ENCODE peak calls at places on chromosomes 7 and 10, in nine cellular contexts. D is prostate gland, A is sigmoid colon, G is HepG2, Y is Panc1, S is GM23338, J is spleen, Z is SK-N-SH, L is K562. W is an unnamed sample.

GRCh38 chr10:128069351-128070051 is 56.7 kb downstream of the MKI67 start:
- DNase-seq in L (peak; percentile 60), A (peak; percentile 80), D (peak; percentile 50), J (peak; percentile 93), S (peak; percentile 87), Z (peak; percentile 85), Y (peak; percentile 27), G (peak; percentile 42), W (peak; percentile 70)

GRCh38 chr7:71694678-71695077 is 562.7 kb downstream of the GALNT17 start:
- DNase-seq in G (no peak), D (no peak), L (no peak), Y (no peak), Z (no peak), A (no peak), S (no peak), J (no peak), W (no peak)

GRCh38 chr10:13189946-13190345 is 28.6 kb downstream of the MCM10 start:
- DNase-seq in Y (no peak), A (no peak), G (no peak), D (no peak), L (no peak), Z (no peak), J (no peak), S (no peak), W (no peak)

GRCh38 chr7:76216683-76217082 is 15.0 kb downstream of the SRRM3 start:
- DNase-seq in S (no peak), J (no peak), Z (peak; percentile 73), A (no peak), L (no peak), Y (no peak), D (no peak), G (no peak), W (no peak)

GRCh38 chr10:128068398-128069285 is 57.6 kb downstream of the MKI67 start:
- DNase-seq in A (peak; percentile 64), S (no peak), J (peak; percentile 79), G (no peak), L (no peak), D (no peak), Y (no peak), Z (no peak), W (no peak)

GRCh38 chr10:93997546-93997945 is 3.8 kb downstream of the PLCE1 start:
- DNase-seq in Y (no peak), Z (no peak), S (no peak), A (no peak), D (no peak), J (no peak), L (no peak), G (no peak), W (no peak)

GRCh38 chr10:101018118-101018599 is 12.8 kb downstream of the PDZD7 start:
- DNase-seq in D (no peak), Z (no peak), L (no peak), S (peak; percentile 86), G (peak; percentile 68), A (no peak), Y (no peak), J (no peak), W (no peak)

GRCh38 chr7:11831727-11832495 is at the start of gene THSD7A:
- DNase-seq in G (peak; percentile 7), J (peak; percentile 84), Y (no peak), A (peak; percentile 66), L (no peak), Z (peak; percentile 92), S (peak; percentile 71), D (no peak), W (peak; percentile 90)

GRCh38 chr10:49081532-49082275 is 33.6 kb downstream of the VSTM4 start:
- DNase-seq in S (peak; percentile 31), L (no peak), A (no peak), J (no peak), D (no peak), Z (peak; percentile 61), G (peak; percentile 67), Y (no peak), W (no peak)

GRCh38 chr10:132300582-132300981 is 7.2 kb downstream of the STK32C start:
- DNase-seq in Z (peak; percentile 51), Y (no peak), D (no peak), J (no peak), G (no peak), A (peak; percentile 26), L (peak; percentile 29), S (no peak), W (no peak)

GRCh38 chr10:58573970-58574538 is 61.4 kb downstream of the BICC1 start:
- DNase-seq in G (no peak), S (no peak), L (no peak), D (no peak), A (no peak), Z (no peak), J (no peak), Y (no peak), W (no peak)

GRCh38 chr10:59674211-59674836 is 35.3 kb downstream of the SLC16A9 start:
- DNase-seq in D (no peak), J (no peak), G (no peak), Z (no peak), S (no peak), L (no peak), A (no peak), Y (no peak), W (no peak)

GRCh38 chr7:2938514-2939192 is 94.5 kb upstream of the GNA12 start:
- DNase-seq in G (no peak), J (peak; percentile 73), Z (no peak), D (no peak), Y (no peak), A (peak; percentile 46), S (no peak), L (no peak), W (peak; percentile 10)

GRCh38 chr10:3186365-3186764 is 13.8 kb upstream of the PITRM1 start:
- DNase-seq in S (no peak), D (no peak), Y (no peak), A (no peak), G (no peak), J (no peak), Z (no peak), L (no peak), W (peak; percentile 2)

GRCh38 chr7:31003721-31004120 is 40.0 kb downstream of the GHRHR start:
- DNase-seq in Z (no peak), J (peak; percentile 38), G (no peak), L (no peak), A (no peak), S (no peak), Y (no peak), D (no peak), W (no peak)

GRCh38 chr7:47474937-47475879 is 106.7 kb downstream of the TNS3 start:
- DNase-seq in Y (peak; percentile 82), S (peak; percentile 67), G (peak; percentile 98), Z (peak; percentile 64), D (peak; percentile 40), L (peak; percentile 44), J (peak; percentile 91), A (peak; percentile 91), W (peak; percentile 89)

GRCh38 chr7:139004321-139005075 is 23.3 kb upstream of the KIAA1549 start:
- DNase-seq in Z (no peak), Y (no peak), J (no peak), G (no peak), A (no peak), S (no peak), L (no peak), D (no peak), W (no peak)

GRCh38 chr7:19674266-19674960 is 34.4 kb downstream of the POLR1F start:
- DNase-seq in Y (no peak), D (no peak), L (no peak), Z (no peak), J (no peak), A (no peak), G (no peak), S (peak; percentile 31), W (no peak)

DNA sequence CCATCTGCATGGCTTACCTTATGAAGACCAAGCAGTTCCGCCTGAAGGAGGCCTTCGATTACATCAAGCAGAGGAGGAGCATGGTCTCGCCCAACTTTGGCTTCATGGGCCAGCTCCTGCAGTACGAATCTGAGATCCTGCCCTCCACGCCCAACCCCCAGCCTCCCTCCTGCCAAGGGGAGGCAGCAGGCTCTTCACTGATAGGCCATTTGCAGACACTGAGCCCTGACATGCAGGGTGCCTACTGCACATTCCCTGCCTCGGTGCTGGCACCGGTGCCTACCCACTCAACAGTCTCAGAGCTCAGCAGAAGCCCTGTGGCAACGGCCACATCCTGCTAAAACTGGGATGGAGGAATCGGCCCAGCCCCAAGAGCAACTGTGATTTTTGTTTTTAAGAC is 12.4 kb downstream of the DUSP5 start:
- DNase-seq in L (no peak), Z (no peak), S (no peak), G (no peak), D (no peak), J (no peak), A (no peak), Y (no peak), W (no peak)
- TF ChIP-seq POLR2AphosphoS5 in L (no peak), Z (no peak), S (no peak), G (no peak), D (no peak), J (no peak), A (no peak), Y (no peak), W (no peak)

GRCh38 chr10:125633517-125633999 is 49.4 kb downstream of the TEX36 start:
- DNase-seq in J (no peak), Z (no peak), G (no peak), L (no peak), S (no peak), D (peak; percentile 83), A (no peak), Y (no peak), W (no peak)

GRCh38 chr10:125634606-125635005 is 48.4 kb downstream of the TEX36 start:
- DNase-seq in G (no peak), L (no peak), D (no peak), Z (no peak), S (no peak), J (no peak), A (no peak), Y (no peak), W (no peak)

GRCh38 chr10:125628251-125629049 is 54.5 kb downstream of the TEX36 start:
- DNase-seq in G (no peak), Z (no peak), J (no peak), S (no peak), D (no peak), Y (no peak), L (no peak), A (no peak), W (no peak)

GRCh38 chr10:125629758-125630376 is 53.1 kb downstream of the TEX36 start:
- DNase-seq in G (peak; percentile 44), S (peak; percentile 9), Z (peak; percentile 66), Y (peak; percentile 24), A (no peak), D (no peak), L (peak; percentile 38), J (no peak), W (no peak)

GRCh38 chr10:125631806-125632205 is 51.2 kb downstream of the TEX36 start:
- DNase-seq in L (no peak), A (no peak), Z (no peak), D (no peak), G (no peak), S (no peak), Y (no peak), J (no peak), W (no peak)
- TF ChIP-seq CTCF in L (no peak), A (no peak), Z (no peak), D (no peak), G (peak; percentile 23), S (peak; percentile 19), Y (no peak), J (no peak), W (no peak)

GRCh38 chr7:50416509-50417299 is 33.4 kb downstream of the FIGNL1 start:
- DNase-seq in G (no peak), Y (no peak), S (peak; percentile 28), Z (no peak), L (no peak), J (peak; percentile 69), A (no peak), D (no peak), W (no peak)
- H3K4me1 ChIP-seq in G (no peaks in the 10 kb centered on the region), Y (no peaks in the 10 kb centered on the region), S (peaks cover 22% of the 10 kb centered on the region), Z (no peaks in the 10 kb centered on the region), L (peaks cover 2% of the 10 kb centered on the region), J (peaks cover 64% of the 10 kb centered on the region), A (no peaks in the 10 kb centered on the region), D (no peaks in the 10 kb centered on the region), W (peaks cover 5% of the 10 kb centered on the region)

GRCh38 chr7:22576941-22577927 is 77.2 kb upstream of the STEAP1B start:
- DNase-seq in J (no peak), D (peak; percentile 24), S (no peak), G (no peak), A (peak; percentile 79), L (no peak), Y (no peak), Z (no peak), W (peak; percentile 69)
- TF ChIP-seq POLR2AphosphoS5 in J (no peak), D (peak; percentile 77), S (no peak), G (no peak), A (peak; percentile 73), L (no peak), Y (no peak), Z (peak; percentile 31), W (peak; percentile 96)

W was measured in upper lobe of left lung.